ENCODE peak calls at places on chromosomes 5 and 9, in five cellular contexts. One of them, this sample, is unnamed.

GRCh38 chr5:176735383-176736265 is 74.7 kb upstream of the UNC5A start:
- DNase-seq in uterus: peak
- DNase-seq in mesenchymal stem cell: no peak
- DNase-seq in naive B cell: no peak
- DNase-seq in hypothalamus: no peak
- DNase-seq in this sample: no peak

GRCh38 chr5:76715734-76716455 is at the start of gene F2R:
- DNase-seq in uterus: peak
- DNase-seq in mesenchymal stem cell: peak
- DNase-seq in naive B cell: no peak
- DNase-seq in hypothalamus: no peak
- DNase-seq in this sample: peak

GRCh38 chr5:107668154-107668932 is 2.4 kb downstream of the EFNA5 start:
- DNase-seq in uterus: no peak
- DNase-seq in mesenchymal stem cell: no peak
- DNase-seq in naive B cell: no peak
- DNase-seq in hypothalamus: no peak
- DNase-seq in this sample: peak

GRCh38 chr5:133977858-133978257 is 9.4 kb upstream of the C5orf15 start:
- DNase-seq in uterus: no peak
- DNase-seq in mesenchymal stem cell: peak
- DNase-seq in naive B cell: no peak
- DNase-seq in hypothalamus: no peak
- DNase-seq in this sample: no peak

GRCh38 chr5:137737349-137738256 is 1.7 kb upstream of the KLHL3 start:
- DNase-seq in uterus: peak
- DNase-seq in mesenchymal stem cell: peak
- DNase-seq in naive B cell: no peak
- DNase-seq in hypothalamus: no peak
- DNase-seq in this sample: no peak

GRCh38 chr5:169415351-169415750 is 114.4 kb upstream of the SLIT3 start:
- DNase-seq in uterus: no peak
- DNase-seq in mesenchymal stem cell: no peak
- DNase-seq in naive B cell: no peak
- DNase-seq in hypothalamus: no peak
- DNase-seq in this sample: no peak

GRCh38 chr9:120692901-120693573 is 21.2 kb downstream of the MEGF9 start:
- DNase-seq in uterus: no peak
- DNase-seq in mesenchymal stem cell: peak
- DNase-seq in naive B cell: peak
- DNase-seq in hypothalamus: no peak
- DNase-seq in this sample: peak

GRCh38 chr9:133770076-133770777 is 32.1 kb upstream of the SARDH start:
- DNase-seq in uterus: peak
- DNase-seq in mesenchymal stem cell: no peak
- DNase-seq in naive B cell: no peak
- DNase-seq in hypothalamus: no peak
- DNase-seq in this sample: no peak

GRCh38 chr5:139851558-139851957 is 56.0 kb downstream of the PSD2 start:
- DNase-seq in uterus: no peak
- DNase-seq in mesenchymal stem cell: no peak
- DNase-seq in naive B cell: no peak
- DNase-seq in hypothalamus: no peak
- DNase-seq in this sample: no peak

GRCh38 chr9:124784503-124784902 is 7.6 kb downstream of the OLFML2A start:
- DNase-seq in uterus: peak
- DNase-seq in mesenchymal stem cell: peak
- DNase-seq in naive B cell: no peak
- DNase-seq in hypothalamus: no peak
- DNase-seq in this sample: no peak

GRCh38 chr5:93058309-93058708 is 522.7 kb downstream of the NR2F1-AS1 start:
- DNase-seq in uterus: no peak
- DNase-seq in mesenchymal stem cell: peak
- DNase-seq in naive B cell: no peak
- DNase-seq in hypothalamus: no peak
- DNase-seq in this sample: no peak

GRCh38 chr5:143577554-143577953 is 174.1 kb upstream of the NR3C1 start:
- DNase-seq in uterus: peak
- DNase-seq in mesenchymal stem cell: no peak
- DNase-seq in naive B cell: no peak
- DNase-seq in hypothalamus: no peak
- DNase-seq in this sample: no peak

GRCh38 chr5:162817381-162817780 is 620.0 kb upstream of the CCNG1 start:
- DNase-seq in uterus: no peak
- DNase-seq in mesenchymal stem cell: no peak
- DNase-seq in naive B cell: no peak
- DNase-seq in hypothalamus: no peak
- DNase-seq in this sample: no peak

GRCh38 chr5:95664204-95664786 is 17.7 kb downstream of the RFESD start:
- DNase-seq in uterus: no peak
- DNase-seq in mesenchymal stem cell: peak
- DNase-seq in naive B cell: no peak
- DNase-seq in hypothalamus: peak
- DNase-seq in this sample: peak

GRCh38 chr5:117761190-117761589 is 1186.6 kb upstream of the SEMA6A start:
- DNase-seq in uterus: no peak
- DNase-seq in mesenchymal stem cell: peak
- DNase-seq in naive B cell: no peak
- DNase-seq in hypothalamus: no peak
- DNase-seq in this sample: no peak

GRCh38 chr5:158471179-158471924 is 612.4 kb upstream of the CLINT1 start:
- DNase-seq in uterus: no peak
- DNase-seq in mesenchymal stem cell: no peak
- DNase-seq in naive B cell: no peak
- DNase-seq in hypothalamus: no peak
- DNase-seq in this sample: no peak

GRCh38 chr9:109901191-109901590 is 121.2 kb downstream of the PALM2AKAP2 start:
- DNase-seq in uterus: no peak
- DNase-seq in mesenchymal stem cell: peak
- DNase-seq in naive B cell: no peak
- DNase-seq in hypothalamus: no peak
- DNase-seq in this sample: no peak

GRCh38 chr5:171755354-171755821 is 30.2 kb upstream of the SMIM23 start:
- DNase-seq in uterus: no peak
- DNase-seq in mesenchymal stem cell: peak
- DNase-seq in naive B cell: no peak
- DNase-seq in hypothalamus: no peak
- DNase-seq in this sample: no peak

GRCh38 chr5:67494186-67494842 is 297.7 kb upstream of the CD180 start:
- DNase-seq in uterus: peak
- DNase-seq in mesenchymal stem cell: no peak
- DNase-seq in naive B cell: no peak
- DNase-seq in hypothalamus: peak
- DNase-seq in this sample: no peak

GRCh38 chr5:52844885-52845284 is 57.2 kb downstream of the ITGA1 start:
- DNase-seq in uterus: no peak
- DNase-seq in mesenchymal stem cell: peak
- DNase-seq in naive B cell: no peak
- DNase-seq in hypothalamus: no peak
- DNase-seq in this sample: no peak

GRCh38 chr5:16809816-16810502 is 126.1 kb downstream of the MYO10 start:
- DNase-seq in uterus: peak
- DNase-seq in mesenchymal stem cell: peak
- DNase-seq in naive B cell: no peak
- DNase-seq in hypothalamus: no peak
- DNase-seq in this sample: no peak

GRCh38 chr5:131209506-131210191 is 38.9 kb downstream of the LYRM7 start:
- DNase-seq in uterus: no peak
- DNase-seq in mesenchymal stem cell: no peak
- DNase-seq in naive B cell: peak
- DNase-seq in hypothalamus: no peak
- DNase-seq in this sample: peak

GRCh38 chr5:144467795-144468194 is 297.1 kb downstream of the KCTD16 start:
- DNase-seq in uterus: no peak
- DNase-seq in mesenchymal stem cell: peak
- DNase-seq in naive B cell: no peak
- DNase-seq in hypothalamus: no peak
- DNase-seq in this sample: no peak

GRCh38 chr5:73205309-73205708 is 32.3 kb downstream of the TMEM174 start:
- DNase-seq in uterus: no peak
- DNase-seq in mesenchymal stem cell: no peak
- DNase-seq in naive B cell: no peak
- DNase-seq in hypothalamus: no peak
- DNase-seq in this sample: no peak